ENCODE peak calls at places on chromosomes 13 and 19, in seven cellular contexts. U, T, W, H, V, I and N are unnamed samples.

GRCh38 chr13:106099765-106100164 is 435.7 kb downstream of the EFNB2 start:
- DNase-seq in I (no peak), U (no peak), W (no peak), V (no peak), H (no peak), T (no peak), N (no peak)

GRCh38 chr19:1112254-1113208 is 8.7 kb downstream of the GPX4 start:
- DNase-seq in T (peak; percentile 88), I (no peak), H (peak; percentile 72), V (peak; percentile 91), U (no peak), W (no peak), N (peak; percentile 69)

GRCh38 chr13:20297181-20297580 is 65.1 kb upstream of the GJB6 start:
- DNase-seq in I (no peak), U (no peak), V (no peak), H (no peak), W (no peak), T (no peak), N (no peak)

GRCh38 chr13:34591801-34592454 is 350.1 kb upstream of the NBEA start:
- DNase-seq in H (peak; percentile 55), I (no peak), U (no peak), W (no peak), V (no peak), T (no peak), N (no peak)

GRCh38 chr13:64688893-64689677 is 2541.1 kb downstream of the PCDH9 start:
- DNase-seq in I (no peak), U (peak; percentile 40), T (no peak), W (no peak), V (no peak), H (no peak), N (no peak)

GRCh38 chr19:51469162-51469561 is 9.2 kb upstream of the CEACAM18 start:
- DNase-seq in V (no peak), T (no peak), W (no peak), I (no peak), U (no peak), H (no peak), N (no peak)

GRCh38 chr13:37995052-37995451 is 125.5 kb upstream of the TRPC4 start:
- DNase-seq in V (no peak), W (no peak), U (peak; percentile 42), H (no peak), I (no peak), T (no peak), N (peak; percentile 13)

GRCh38 chr13:98761126-98761978 is 8.9 kb upstream of the SLC15A1 start:
- DNase-seq in T (no peak), W (peak; percentile 49), H (no peak), I (no peak), V (no peak), U (peak; percentile 54), N (no peak)

GRCh38 chr19:17539288-17540117 is 15.9 kb upstream of the COLGALT1 start:
- DNase-seq in H (peak; percentile 94), V (peak; percentile 100), T (peak; percentile 96), I (peak; percentile 99), W (peak; percentile 95), U (peak; percentile 99), N (peak; percentile 99)

GRCh38 chr13:55439450-55439849 is 1701.3 kb upstream of the PRR20A start:
- DNase-seq in W (no peak), I (no peak), U (no peak), H (no peak), T (no peak), V (no peak), N (no peak)

GRCh38 chr19:18483119-18483518 is 38.8 kb downstream of the ELL start:
- DNase-seq in V (no peak), I (no peak), W (no peak), T (no peak), H (no peak), U (no peak), N (no peak)

GRCh38 chr13:66509176-66509575 is 721.0 kb downstream of the PCDH9 start:
- DNase-seq in W (no peak), U (no peak), I (no peak), V (no peak), T (no peak), H (no peak), N (no peak)

GRCh38 chr19:42287017-42287825 is 14.7 kb upstream of the PRR19 start:
- DNase-seq in T (peak; percentile 24), W (no peak), U (no peak), I (no peak), H (no peak), V (peak; percentile 33), N (no peak)

DNA sequence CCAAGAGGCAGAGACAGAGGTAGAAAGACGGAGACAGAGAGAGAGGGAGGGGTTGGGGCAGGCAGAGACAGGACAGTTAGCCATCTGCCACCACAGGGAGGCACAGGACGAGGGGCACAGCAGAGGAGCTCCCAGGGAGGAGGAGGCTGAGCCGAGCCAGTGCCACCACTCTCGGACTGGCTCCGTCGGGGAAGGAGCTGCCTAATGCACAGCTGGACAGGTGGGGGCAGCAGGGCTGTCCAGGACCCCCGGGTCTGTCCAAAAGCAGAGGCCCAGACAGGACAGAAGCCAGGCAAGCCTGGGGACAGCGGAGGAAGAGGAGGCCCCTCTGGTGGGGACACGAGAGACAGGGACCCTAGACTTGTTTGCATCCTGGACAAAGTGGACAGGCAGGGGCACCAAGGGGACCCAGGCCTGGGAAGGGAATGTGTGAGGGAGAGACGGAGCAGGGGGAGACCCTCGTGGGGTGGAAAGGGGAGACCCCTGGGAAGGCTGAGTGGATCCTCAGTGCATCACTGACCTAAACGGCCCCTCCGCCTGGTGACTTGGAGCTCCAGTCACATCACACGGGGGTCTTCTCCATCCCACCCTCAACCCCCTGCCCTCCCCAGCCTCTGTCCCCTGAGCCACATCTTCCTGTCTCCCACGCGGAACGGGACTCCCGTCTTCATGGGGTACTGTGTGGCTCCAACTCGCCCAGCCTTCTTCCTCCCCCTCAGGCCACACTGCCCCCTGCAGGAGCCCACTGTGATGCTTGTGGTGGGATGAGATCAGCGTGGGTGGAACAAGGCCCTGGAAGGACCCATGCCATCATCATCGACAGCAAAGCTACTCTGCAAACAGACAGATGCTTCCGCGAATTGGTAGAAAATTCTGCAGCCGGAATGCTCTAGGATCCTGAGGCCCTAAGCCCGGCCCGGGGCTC is 889 bp downstream of the F10 start:
- DNase-seq in U (no peak), T (no peak), I (no peak), W (no peak), H (no peak), V (peak; percentile 41), N (no peak)
- TF ChIP-seq CTCF in U (peak; percentile 46), T (no peak), I (no peak), W (no peak), H (no peak), V (peak; percentile 53), N (no peak)

GRCh38 chr19:3511506-3512251 is 5.6 kb downstream of the FZR1 start:
- DNase-seq in I (no peak), W (no peak), U (no peak), T (peak; percentile 26), V (no peak), H (no peak), N (no peak)

GRCh38 chr19:3514930-3515329 is 8.8 kb downstream of the FZR1 start:
- DNase-seq in I (no peak), H (no peak), V (no peak), T (no peak), U (no peak), W (no peak), N (no peak)

GRCh38 chr19:3510727-3511126 is 4.6 kb downstream of the FZR1 start:
- DNase-seq in U (no peak), V (no peak), T (peak; percentile 25), W (no peak), I (no peak), H (no peak), N (no peak)

GRCh38 chr19:3513198-3514140 is 7.4 kb downstream of the FZR1 start:
- DNase-seq in W (no peak), T (peak; percentile 79), U (no peak), I (no peak), H (no peak), V (no peak), N (no peak)

GRCh38 chr19:3512562-3512961 is 6.5 kb downstream of the FZR1 start:
- DNase-seq in W (no peak), U (no peak), T (peak; percentile 44), I (no peak), H (no peak), V (no peak), N (no peak)
- TF ChIP-seq CTCF in W (no peak), U (no peak), T (no peak), I (no peak), H (no peak), V (no peak), N (no peak)

DNA sequence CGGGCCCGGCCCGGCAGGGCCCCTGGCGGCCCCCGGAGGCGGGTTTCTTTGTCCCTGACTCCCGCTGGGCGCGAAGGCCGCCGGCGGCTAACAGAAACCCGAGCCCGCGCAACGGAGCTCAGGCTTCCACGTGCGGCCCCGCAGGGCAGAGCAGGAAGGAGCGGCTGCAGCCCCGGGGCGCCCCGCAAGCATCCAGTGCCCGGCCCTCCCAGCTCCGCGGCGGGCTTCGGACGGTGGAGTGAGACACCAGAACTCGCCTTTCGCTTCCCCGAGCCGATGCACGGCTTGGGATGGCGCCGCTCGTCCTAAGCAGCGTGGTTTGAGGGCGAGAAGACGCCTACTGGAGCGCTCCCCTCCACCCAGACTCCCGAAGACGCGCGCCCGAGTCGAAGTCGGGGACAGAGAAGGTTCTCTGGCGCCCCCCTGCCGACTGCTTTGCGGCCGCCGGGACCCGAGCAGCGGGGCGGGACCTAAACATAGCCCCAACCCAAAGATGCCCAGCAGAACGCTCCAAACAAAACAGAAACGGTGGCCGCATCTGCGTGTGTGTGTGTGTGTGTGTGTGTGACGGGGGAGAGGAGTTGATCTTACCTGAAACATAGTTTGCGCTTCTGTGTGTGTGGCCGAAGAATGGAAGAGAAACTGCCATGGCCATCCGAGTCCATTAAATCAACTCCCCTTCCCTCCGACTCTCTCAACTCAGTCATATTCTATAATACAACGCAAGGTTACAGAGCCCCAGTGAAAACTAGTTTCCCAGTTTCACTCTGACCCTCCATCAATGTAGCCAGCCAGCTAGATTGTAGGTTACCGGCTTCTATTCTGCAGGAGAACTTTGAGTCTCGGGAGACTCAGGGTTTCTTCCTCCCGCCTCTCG is 629 bp upstream of the FGF9 start:
- DNase-seq in T (peak; percentile 71), W (peak; percentile 73), U (peak; percentile 13), H (peak; percentile 57), I (peak; percentile 50), V (peak; percentile 72), N (peak; percentile 83)
- TF ChIP-seq CTCF in T (peak; percentile 1), W (peak; percentile 58), U (peak; percentile 40), H (no peak), I (no peak), V (no peak), N (no peak)

DNA sequence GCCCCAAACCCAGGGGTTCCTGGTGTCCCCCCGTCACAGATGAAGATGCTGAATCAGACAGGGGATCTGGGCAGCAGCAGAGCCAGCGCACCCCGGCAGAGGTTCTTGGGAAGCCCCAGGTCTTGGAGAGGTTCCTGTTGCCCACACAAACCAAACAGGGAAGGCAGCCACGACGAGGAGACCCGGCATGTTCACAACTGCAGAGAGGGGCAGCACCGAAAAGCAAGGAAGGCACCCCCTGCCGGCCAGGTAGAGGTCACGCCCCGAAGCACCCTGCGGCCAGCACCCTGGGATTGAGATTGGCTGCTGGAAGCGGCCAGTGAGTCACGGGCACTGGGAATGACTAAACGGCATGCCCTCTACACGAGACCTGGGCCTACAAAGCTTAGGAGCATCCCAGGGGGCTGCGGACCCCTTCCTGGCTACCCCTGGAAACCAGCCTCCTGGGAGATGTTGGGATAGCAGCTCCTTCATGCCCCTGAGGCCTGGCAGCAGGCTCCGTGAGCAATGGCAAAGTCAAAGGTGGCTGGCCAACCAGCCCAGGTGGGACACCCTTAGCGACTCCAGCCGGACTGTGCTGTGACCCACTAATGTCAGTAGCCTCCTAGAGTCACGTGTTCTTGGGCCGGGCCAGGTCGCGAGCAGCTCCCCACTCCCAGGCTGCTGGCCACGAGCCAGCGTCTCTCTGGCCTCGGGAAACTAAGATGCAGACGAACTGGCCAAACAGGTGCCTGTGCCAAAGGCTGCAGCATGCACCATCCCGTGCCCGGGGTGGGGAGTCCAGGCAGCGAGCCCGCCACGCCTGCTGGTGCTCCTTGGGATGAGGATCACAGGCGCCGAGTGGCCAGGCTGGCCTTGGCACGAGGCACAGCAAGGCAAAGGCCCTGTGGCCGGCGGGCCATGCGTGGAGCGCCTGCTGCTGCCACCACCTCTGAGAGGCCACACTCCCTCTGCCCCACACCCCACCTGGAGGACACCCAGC is 43.2 kb downstream of the MLLT1 start:
- DNase-seq in H (peak; percentile 43), V (no peak), U (no peak), T (peak; percentile 60), W (no peak), I (no peak), N (no peak)
- TF ChIP-seq CTCF in H (no peak), V (peak; percentile 20), U (no peak), T (peak; percentile 10), W (no peak), I (no peak), N (no peak)